ENCODE peak calls at places on chromosome 13, in ten cellular contexts. K is left ventricle myocardium inferior, P is fibroblast of lung, S is astrocyte of the spinal cord, E is fibroblast of the aortic adventitia, L is HL-60, N is psoas muscle, Z is choroid plexus epithelial cell, W is HAP-1, X is right lobe of liver. O is an unnamed sample.
A peak's percentile ranks its signal among the peaks of the same experiment; 100 is the strongest.

GRCh38 chr13:74144269-74144668 is 10.1 kb upstream of the KLF12 start:
- DNase-seq in Z (no peak), S (no peak), W (no peak), P (no peak), K (no peak), X (no peak), E (no peak), N (no peak), L (no peak), O (no peak)

GRCh38 chr13:110592670-110593069 is 22.7 kb upstream of the NAXD start:
- DNase-seq in L (no peak), S (no peak), N (no peak), K (no peak), Z (no peak), W (no peak), X (no peak), E (peak; percentile 82), P (peak; percentile 13), O (no peak)

GRCh38 chr13:110246530-110246929 is 60.4 kb downstream of the COL4A1 start:
- DNase-seq in W (no peak), L (no peak), X (no peak), S (no peak), E (no peak), Z (no peak), P (no peak), N (no peak), K (no peak), O (no peak)

GRCh38 chr13:21225082-21225481 is 48.6 kb downstream of the MRPL57 start:
- DNase-seq in X (no peak), P (no peak), Z (no peak), E (no peak), K (no peak), W (no peak), L (no peak), S (no peak), N (no peak), O (no peak)

GRCh38 chr13:76164290-76164689 is 528.2 kb downstream of the LMO7 start:
- DNase-seq in S (no peak), Z (no peak), N (no peak), E (no peak), W (no peak), L (no peak), X (no peak), K (no peak), P (no peak), O (no peak)

GRCh38 chr13:86584301-86584700 is 785.1 kb upstream of the SLITRK6 start:
- DNase-seq in K (no peak), W (no peak), L (no peak), Z (no peak), X (no peak), N (no peak), P (peak; percentile 7), E (no peak), S (no peak), O (no peak)

GRCh38 chr13:27043013-27043412 is 128.6 kb downstream of the USP12 start:
- DNase-seq in L (no peak), W (peak; percentile 50), N (no peak), S (peak; percentile 96), X (no peak), E (peak; percentile 95), K (no peak), Z (peak; percentile 92), P (peak; percentile 97), O (no peak)

GRCh38 chr13:94325660-94326059 is 153.8 kb downstream of the DCT start:
- DNase-seq in S (no peak), L (no peak), X (no peak), P (peak; percentile 65), Z (peak; percentile 55), N (no peak), W (no peak), K (no peak), E (no peak), O (no peak)

GRCh38 chr13:65653548-65654078 is 1576.5 kb downstream of the PCDH9 start:
- DNase-seq in Z (no peak), P (no peak), L (no peak), S (no peak), X (no peak), E (no peak), W (peak; percentile 20), K (no peak), N (no peak), O (no peak)

GRCh38 chr13:48562296-48563066 is 29.6 kb upstream of the RCBTB2 start:
- DNase-seq in E (no peak), N (no peak), Z (no peak), L (peak; percentile 89), W (no peak), S (no peak), K (no peak), X (no peak), P (peak; percentile 33), O (peak; percentile 100)

GRCh38 chr13:80116107-80116506 is 224.8 kb downstream of the SPRY2 start:
- DNase-seq in E (peak; percentile 85), S (peak; percentile 82), L (no peak), X (no peak), Z (peak; percentile 76), W (no peak), K (no peak), N (no peak), P (peak; percentile 86), O (no peak)

GRCh38 chr13:45374917-45375316 is 33.9 kb upstream of the TPT1 start:
- DNase-seq in S (peak; percentile 39), N (no peak), W (no peak), E (no peak), L (no peak), P (peak; percentile 54), Z (no peak), X (no peak), K (no peak), O (no peak)

GRCh38 chr13:46126074-46126473 is 21.2 kb upstream of the CPB2 start:
- DNase-seq in Z (no peak), L (no peak), S (no peak), X (no peak), W (no peak), N (no peak), K (no peak), E (no peak), P (no peak), O (no peak)

GRCh38 chr13:31675521-31675953 is 63.8 kb upstream of the RXFP2 start:
- DNase-seq in L (no peak), W (no peak), P (peak; percentile 15), N (no peak), S (no peak), E (peak; percentile 84), K (no peak), X (no peak), Z (peak; percentile 2), O (no peak)

GRCh38 chr13:55214851-55215345 is 1925.8 kb upstream of the PRR20A start:
- DNase-seq in W (no peak), K (no peak), P (no peak), N (no peak), L (no peak), X (no peak), Z (no peak), S (no peak), E (no peak), O (no peak)

GRCh38 chr13:48542581-48543341 is 9.9 kb upstream of the RCBTB2 start:
- DNase-seq in X (peak; percentile 82), P (peak; percentile 16), Z (peak; percentile 59), N (peak; percentile 74), E (no peak), K (peak; percentile 64), S (no peak), L (no peak), W (peak; percentile 25), O (peak; percentile 41)

GRCh38 chr13:67549331-67549730 is 319.2 kb upstream of the PCDH9 start:
- DNase-seq in X (no peak), S (peak; percentile 95), L (no peak), Z (peak; percentile 91), P (peak; percentile 99), E (no peak), W (no peak), N (no peak), K (no peak), O (no peak)
- H3K4me3 ChIP-seq in X (no peak overlapping the region), S (no peak overlapping the region), L (no peak overlapping the region), Z (no peak overlapping the region), P (no peak overlapping the region), E (no peak overlapping the region), W (no peak overlapping the region), N (no peak overlapping the region), K (no peak overlapping the region), O (no peak overlapping the region)

DNA sequence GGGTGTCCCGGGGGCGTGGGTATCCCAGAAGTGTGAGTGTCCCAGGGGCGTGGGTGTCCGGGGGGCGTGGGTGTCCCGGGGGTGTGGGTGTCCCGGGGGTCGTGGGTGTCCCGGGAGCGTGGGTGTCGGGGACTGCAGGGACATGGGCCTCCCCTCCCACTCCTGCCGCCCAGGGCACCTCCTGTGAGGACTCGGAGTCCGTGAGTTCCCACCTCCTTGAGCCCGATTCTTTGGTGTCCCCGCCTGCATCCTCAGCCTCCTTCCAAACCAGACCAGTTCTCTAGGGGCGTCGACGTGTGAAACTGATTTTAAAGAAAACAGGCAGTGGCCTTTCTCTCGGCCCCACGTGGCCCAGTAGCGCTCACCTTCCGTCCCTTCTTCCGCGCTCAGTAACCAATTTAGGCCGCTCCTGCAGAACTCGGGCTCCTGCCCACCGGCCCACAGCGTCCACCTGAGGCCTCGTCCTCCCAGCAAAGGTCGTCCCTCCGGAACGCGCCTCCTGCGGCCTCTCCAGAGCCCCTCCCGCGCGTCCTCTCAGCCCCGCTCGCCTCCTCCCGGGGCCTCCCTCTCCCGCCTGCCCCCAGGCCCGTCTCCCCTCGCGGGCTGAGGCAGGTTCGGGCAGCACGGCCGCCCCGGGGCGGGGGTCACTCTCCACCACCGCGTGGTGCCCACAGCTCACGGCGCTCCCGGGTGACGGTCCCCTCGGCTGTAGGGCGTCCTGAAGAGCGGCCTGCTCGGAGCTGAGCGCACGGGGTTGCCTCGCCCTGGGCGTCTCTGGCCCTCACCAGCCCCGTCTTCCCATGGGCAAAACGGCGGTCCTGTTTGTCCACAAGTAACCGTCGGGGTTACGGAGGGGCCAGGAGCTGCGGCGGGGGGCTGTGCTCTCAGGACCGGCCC is 3.8 kb downstream of the F7 start:
- DNase-seq in N (peak; percentile 44), P (no peak), L (no peak), E (no peak), W (no peak), X (peak; percentile 53), K (peak; percentile 13), Z (no peak), S (no peak), O (no peak)
- H3K4me3 ChIP-seq in N (no peak overlapping the region), P (no peak overlapping the region), L (no peak overlapping the region), E (no peak overlapping the region), W (no peak overlapping the region), X (no peak overlapping the region), K (peak overlapping the region; percentile 68), Z (no peak overlapping the region), S (no peak overlapping the region), O (no peak overlapping the region)

DNA sequence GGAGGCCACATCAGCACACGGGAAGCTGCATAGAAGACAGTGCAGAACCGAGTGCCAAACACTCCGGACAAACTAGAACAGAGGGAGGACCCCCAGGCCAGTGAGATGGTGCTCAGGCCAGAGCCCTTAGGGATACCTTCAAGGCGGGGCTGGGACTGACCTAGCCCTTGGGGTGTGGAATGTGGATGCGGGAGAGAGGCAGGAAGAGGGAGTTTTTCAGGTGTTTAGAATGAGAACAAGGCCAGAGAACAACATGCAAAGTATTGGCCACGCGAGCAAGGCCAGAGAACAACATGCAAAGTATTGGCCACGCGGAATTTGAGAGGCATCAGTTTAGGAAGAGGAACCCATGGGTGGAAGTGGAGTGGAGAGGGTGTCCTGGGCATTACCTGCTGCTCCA is 65.1 kb upstream of the ATP12A start:
- DNase-seq in N (no peak), E (no peak), W (no peak), X (no peak), P (no peak), K (no peak), S (no peak), Z (no peak), L (no peak), O (no peak)
- H3K4me3 ChIP-seq in N (no peak overlapping the region), E (no peak overlapping the region), W (no peak overlapping the region), X (no peak overlapping the region), P (no peak overlapping the region), K (no peak overlapping the region), S (no peak overlapping the region), Z (no peak overlapping the region), L (no peak overlapping the region), O (no peak overlapping the region)

GRCh38 chr13:98761979-98762616 is 9.6 kb upstream of the SLC15A1 start:
- DNase-seq in L (no peak), X (no peak), E (no peak), Z (no peak), S (no peak), P (no peak), K (no peak), N (no peak), W (no peak), O (no peak)
- H3K4me3 ChIP-seq in L (no peak overlapping the region), X (peak overlapping the region; percentile 37), E (peak overlapping the region; percentile 31), Z (peak overlapping the region; percentile 41), S (no peak overlapping the region), P (peak overlapping the region; percentile 38), K (peak overlapping the region; percentile 46), N (peak overlapping the region; percentile 30), W (no peak overlapping the region), O (no peak overlapping the region)

O was measured in Jurkat, Clone E6-1.